ENCODE peak calls at places on chromosomes 13 and 19, in five cellular contexts. One of them, this sample, is unnamed.

GRCh38 chr13:47114030-47114429 is 217.2 kb upstream of the HTR2A start:
- DNase-seq in heart right ventricle: no peak
- DNase-seq in transverse colon: no peak
- DNase-seq in caudate nucleus: no peak
- DNase-seq in small intestine: no peak
- DNase-seq in this sample: no peak

GRCh38 chr13:92575782-92576181 is 650.8 kb upstream of the GPC6 start:
- DNase-seq in small intestine: peak; percentile 37
- DNase-seq in caudate nucleus: no peak
- DNase-seq in transverse colon: no peak
- DNase-seq in heart right ventricle: no peak
- DNase-seq in this sample: no peak

GRCh38 chr13:70183041-70183440 is 74.8 kb upstream of the KLHL1 start:
- DNase-seq in small intestine: no peak
- DNase-seq in caudate nucleus: no peak
- DNase-seq in heart right ventricle: no peak
- DNase-seq in transverse colon: no peak
- DNase-seq in this sample: no peak

GRCh38 chr13:76225815-76226489 is 589.8 kb downstream of the LMO7 start:
- DNase-seq in transverse colon: no peak
- DNase-seq in small intestine: no peak
- DNase-seq in caudate nucleus: no peak
- DNase-seq in heart right ventricle: peak; percentile 69
- DNase-seq in this sample: peak; percentile 52

GRCh38 chr13:52447354-52447753 is 3.1 kb downstream of the VPS36 start:
- DNase-seq in small intestine: no peak
- DNase-seq in heart right ventricle: no peak
- DNase-seq in caudate nucleus: no peak
- DNase-seq in transverse colon: no peak
- DNase-seq in this sample: no peak

GRCh38 chr19:4732680-4733114 is 9.1 kb upstream of the DPP9 start:
- DNase-seq in heart right ventricle: peak; percentile 44
- DNase-seq in small intestine: peak; percentile 67
- DNase-seq in caudate nucleus: peak; percentile 10
- DNase-seq in transverse colon: peak; percentile 45
- DNase-seq in this sample: no peak

GRCh38 chr13:77061362-77061761 is 34.4 kb upstream of the FBXL3 start:
- DNase-seq in caudate nucleus: no peak
- DNase-seq in transverse colon: no peak
- DNase-seq in small intestine: no peak
- DNase-seq in heart right ventricle: no peak
- DNase-seq in this sample: no peak

GRCh38 chr13:98957731-98958442 is 20.0 kb downstream of the DOCK9 start:
- DNase-seq in transverse colon: no peak
- DNase-seq in caudate nucleus: no peak
- DNase-seq in heart right ventricle: no peak
- DNase-seq in small intestine: no peak
- DNase-seq in this sample: no peak

GRCh38 chr19:43524922-43525835 is 1.8 kb downstream of the ETHE1 start:
- DNase-seq in small intestine: peak; percentile 97
- DNase-seq in heart right ventricle: peak; percentile 25
- DNase-seq in caudate nucleus: peak; percentile 12
- DNase-seq in transverse colon: peak; percentile 87
- DNase-seq in this sample: no peak

GRCh38 chr13:106986033-106986484 is 418.1 kb upstream of the ARGLU1 start:
- DNase-seq in caudate nucleus: no peak
- DNase-seq in transverse colon: no peak
- DNase-seq in small intestine: peak; percentile 25
- DNase-seq in heart right ventricle: no peak
- DNase-seq in this sample: no peak

GRCh38 chr19:31054430-31054829 is 294.8 kb downstream of the TSHZ3 start:
- DNase-seq in small intestine: peak; percentile 3
- DNase-seq in transverse colon: peak; percentile 37
- DNase-seq in caudate nucleus: no peak
- DNase-seq in heart right ventricle: peak; percentile 14
- DNase-seq in this sample: peak; percentile 63

GRCh38 chr13:74202129-74202528 is 67.9 kb upstream of the KLF12 start:
- DNase-seq in caudate nucleus: no peak
- DNase-seq in small intestine: no peak
- DNase-seq in heart right ventricle: no peak
- DNase-seq in transverse colon: no peak
- DNase-seq in this sample: no peak

GRCh38 chr13:41822560-41822959 is 138.3 kb downstream of the VWA8 start:
- DNase-seq in transverse colon: no peak
- DNase-seq in small intestine: no peak
- DNase-seq in caudate nucleus: no peak
- DNase-seq in heart right ventricle: no peak
- DNase-seq in this sample: no peak

GRCh38 chr19:51166846-51167490 is 24.9 kb downstream of the SIGLEC7 start:
- DNase-seq in caudate nucleus: no peak
- DNase-seq in transverse colon: peak; percentile 29
- DNase-seq in small intestine: peak; percentile 9
- DNase-seq in heart right ventricle: no peak
- DNase-seq in this sample: peak; percentile 42

GRCh38 chr19:42250666-42251531 is 4.0 kb downstream of the ERF start:
- DNase-seq in heart right ventricle: no peak
- DNase-seq in small intestine: no peak
- DNase-seq in caudate nucleus: peak; percentile 33
- DNase-seq in transverse colon: no peak
- DNase-seq in this sample: peak; percentile 51

GRCh38 chr19:30664358-30665058 is 292.3 kb downstream of the ZNF536 start:
- DNase-seq in small intestine: peak; percentile 73
- DNase-seq in caudate nucleus: peak; percentile 13
- DNase-seq in transverse colon: no peak
- DNase-seq in heart right ventricle: peak; percentile 49
- DNase-seq in this sample: no peak

GRCh38 chr13:109517516-109517915 is 268.9 kb downstream of the IRS2 start:
- DNase-seq in caudate nucleus: no peak
- DNase-seq in heart right ventricle: no peak
- DNase-seq in transverse colon: no peak
- DNase-seq in small intestine: no peak
- DNase-seq in this sample: no peak

GRCh38 chr19:10339380-10339960 is at the start of gene ICAM3:
- DNase-seq in small intestine: peak; percentile 32
- DNase-seq in transverse colon: peak; percentile 58
- DNase-seq in heart right ventricle: no peak
- DNase-seq in caudate nucleus: no peak
- DNase-seq in this sample: peak; percentile 47

GRCh38 chr19:10339977-10340376 is 553 bp upstream of the ICAM3 start:
- DNase-seq in caudate nucleus: no peak
- DNase-seq in transverse colon: no peak
- DNase-seq in heart right ventricle: no peak
- DNase-seq in small intestine: no peak
- DNase-seq in this sample: no peak

GRCh38 chr19:10346509-10346908 is 7.1 kb upstream of the ICAM3 start:
- DNase-seq in small intestine: no peak
- DNase-seq in transverse colon: no peak
- DNase-seq in caudate nucleus: no peak
- DNase-seq in heart right ventricle: no peak
- DNase-seq in this sample: peak; percentile 50

GRCh38 chr19:10343495-10343894 is 4.1 kb upstream of the ICAM3 start:
- DNase-seq in caudate nucleus: no peak
- DNase-seq in small intestine: no peak
- DNase-seq in transverse colon: no peak
- DNase-seq in heart right ventricle: no peak
- DNase-seq in this sample: no peak

DNA sequence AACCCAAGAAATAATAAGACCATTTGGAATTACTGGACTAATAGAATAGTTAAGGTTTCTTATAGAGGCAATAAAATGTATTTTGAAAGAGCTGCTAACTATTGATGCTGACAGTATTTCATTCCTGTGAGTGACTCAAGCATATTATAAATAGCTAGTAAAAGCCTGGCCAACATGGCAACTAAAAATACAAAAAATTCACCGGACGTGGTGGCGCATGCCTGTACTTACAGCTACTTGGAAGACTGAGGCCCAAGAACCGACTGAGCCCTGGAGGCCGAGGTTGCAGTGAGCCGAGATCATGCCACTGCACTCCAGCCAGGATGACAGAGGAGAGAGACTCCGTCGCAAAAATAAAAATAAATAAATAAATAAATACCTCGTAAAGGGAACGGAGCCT is 5.4 kb upstream of the ICAM3 start:
- DNase-seq in transverse colon: no peak
- DNase-seq in caudate nucleus: no peak
- DNase-seq in heart right ventricle: no peak
- DNase-seq in small intestine: no peak
- DNase-seq in this sample: no peak
- H3K27ac ChIP-seq in transverse colon: no peak overlapping the region
- H3K27ac ChIP-seq in caudate nucleus: no peak overlapping the region
- H3K27ac ChIP-seq in heart right ventricle: peak overlapping the region; percentile 90
- H3K27ac ChIP-seq in small intestine: no peak overlapping the region
- H3K27ac ChIP-seq in this sample: no peak overlapping the region

DNA sequence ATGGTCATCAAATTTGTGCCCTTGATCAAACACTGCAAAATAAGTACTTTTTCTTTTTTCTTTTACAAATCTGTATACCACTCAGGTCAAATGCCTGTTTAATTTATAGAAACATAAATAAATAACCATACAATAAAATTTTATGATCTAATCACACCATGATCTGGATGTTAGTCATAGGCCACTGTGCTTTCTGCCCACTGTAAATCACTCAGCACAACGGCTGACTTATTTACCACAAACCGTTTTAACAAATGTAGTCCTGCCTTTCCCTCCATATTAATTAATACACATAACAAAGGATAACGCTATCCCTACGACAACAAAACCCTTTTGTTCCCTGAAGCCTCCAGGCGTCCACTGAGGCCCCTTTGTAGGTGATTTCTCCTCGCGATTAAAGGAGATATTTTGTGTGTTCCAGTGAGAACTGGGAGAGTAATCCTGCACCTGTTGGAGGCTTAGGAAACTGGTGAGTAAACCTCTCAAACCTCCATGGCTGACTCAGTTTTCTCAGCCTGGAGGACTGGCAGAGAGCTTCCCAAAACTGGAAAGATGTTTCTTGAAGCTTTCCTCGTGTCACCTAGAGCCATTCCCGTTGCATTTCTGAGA is 477.1 kb upstream of the SGCG start:
- DNase-seq in transverse colon: no peak
- DNase-seq in caudate nucleus: no peak
- DNase-seq in small intestine: peak; percentile 42
- DNase-seq in heart right ventricle: no peak
- DNase-seq in this sample: no peak
- H3K27ac ChIP-seq in transverse colon: no peak overlapping the region
- H3K27ac ChIP-seq in caudate nucleus: no peak overlapping the region
- H3K27ac ChIP-seq in small intestine: no peak overlapping the region
- H3K27ac ChIP-seq in heart right ventricle: no peak overlapping the region
- H3K27ac ChIP-seq in this sample: no peak overlapping the region

GRCh38 chr19:1567116-1567847 is 843 bp downstream of the MEX3D start:
- DNase-seq in small intestine: peak; percentile 37
- DNase-seq in heart right ventricle: no peak
- DNase-seq in transverse colon: peak; percentile 47
- DNase-seq in caudate nucleus: no peak
- DNase-seq in this sample: no peak
- H3K27ac ChIP-seq in small intestine: peak overlapping the region; percentile 84
- H3K27ac ChIP-seq in heart right ventricle: peak overlapping the region; percentile 68
- H3K27ac ChIP-seq in transverse colon: peak overlapping the region; percentile 90
- H3K27ac ChIP-seq in caudate nucleus: peak overlapping the region; percentile 67
- H3K27ac ChIP-seq in this sample: peak overlapping the region; percentile 77

GRCh38 chr13:113307491-113307890 is 10.5 kb downstream of the LAMP1 start:
- DNase-seq in small intestine: no peak
- DNase-seq in heart right ventricle: no peak
- DNase-seq in transverse colon: no peak
- DNase-seq in caudate nucleus: no peak
- DNase-seq in this sample: no peak

GRCh38 chr13:113299951-113300350 is 2.9 kb downstream of the LAMP1 start:
- DNase-seq in small intestine: peak; percentile 79
- DNase-seq in transverse colon: no peak
- DNase-seq in caudate nucleus: no peak
- DNase-seq in heart right ventricle: no peak
- DNase-seq in this sample: no peak

GRCh38 chr13:113304121-113304520 is 7.1 kb downstream of the LAMP1 start:
- DNase-seq in heart right ventricle: no peak
- DNase-seq in caudate nucleus: no peak
- DNase-seq in small intestine: no peak
- DNase-seq in transverse colon: no peak
- DNase-seq in this sample: no peak

GRCh38 chr13:113305208-113305607 is 8.2 kb downstream of the LAMP1 start:
- DNase-seq in caudate nucleus: no peak
- DNase-seq in small intestine: no peak
- DNase-seq in heart right ventricle: no peak
- DNase-seq in transverse colon: no peak
- DNase-seq in this sample: no peak

DNA sequence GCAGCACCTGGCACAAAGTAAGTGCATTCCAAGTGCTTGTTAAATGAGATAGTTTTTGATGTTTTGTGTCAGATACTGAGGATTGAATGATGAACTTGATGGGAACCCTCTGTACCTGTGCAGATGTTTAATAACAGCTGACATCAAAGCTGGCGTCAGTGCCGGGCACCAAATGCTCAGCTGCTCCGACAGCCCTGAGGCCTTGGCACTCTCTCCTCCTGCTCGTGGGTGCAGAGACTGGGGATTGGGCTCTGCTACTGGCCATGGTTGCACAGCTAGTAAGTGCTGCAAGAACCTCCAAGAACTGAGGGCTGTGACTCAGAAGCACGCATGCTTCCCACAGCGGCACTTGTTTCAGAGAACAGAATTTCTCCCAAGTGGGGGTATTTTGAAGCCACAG is 5.9 kb downstream of the LAMP1 start:
- DNase-seq in transverse colon: no peak
- DNase-seq in caudate nucleus: no peak
- DNase-seq in heart right ventricle: no peak
- DNase-seq in small intestine: no peak
- DNase-seq in this sample: no peak
- H3K27ac ChIP-seq in transverse colon: no peak overlapping the region
- H3K27ac ChIP-seq in caudate nucleus: no peak overlapping the region
- H3K27ac ChIP-seq in heart right ventricle: no peak overlapping the region
- H3K27ac ChIP-seq in small intestine: no peak overlapping the region
- H3K27ac ChIP-seq in this sample: no peak overlapping the region